ENCODE peak calls at places on chromosomes 11 and 22, in seven cellular contexts. One of them, this sample, is unnamed.

GRCh38 chr11:4593739-4594138 is at the start of gene OR52I1:
- DNase-seq in AG04449: no peak
- DNase-seq in cardiac fibroblast: no peak
- DNase-seq in dorsolateral prefrontal cortex: no peak
- DNase-seq in epithelial cell of esophagus: no peak
- DNase-seq in stomach: no peak
- DNase-seq in AG10803: no peak
- DNase-seq in this sample: no peak

GRCh38 chr22:46070215-46070721 is 80.1 kb upstream of the PPARA start:
- DNase-seq in AG04449: no peak
- DNase-seq in cardiac fibroblast: peak; percentile 74
- DNase-seq in dorsolateral prefrontal cortex: peak; percentile 30
- DNase-seq in epithelial cell of esophagus: peak; percentile 73
- DNase-seq in stomach: peak; percentile 75
- DNase-seq in AG10803: peak; percentile 75
- DNase-seq in this sample: no peak

GRCh38 chr11:126384449-126385070 is 29.1 kb downstream of the ST3GAL4 start:
- DNase-seq in AG04449: no peak
- DNase-seq in cardiac fibroblast: no peak
- DNase-seq in dorsolateral prefrontal cortex: no peak
- DNase-seq in epithelial cell of esophagus: no peak
- DNase-seq in stomach: no peak
- DNase-seq in AG10803: no peak
- DNase-seq in this sample: no peak

GRCh38 chr22:33971561-33971961 is 51.3 kb upstream of the LARGE1 start:
- DNase-seq in AG04449: no peak
- DNase-seq in cardiac fibroblast: peak; percentile 1
- DNase-seq in dorsolateral prefrontal cortex: peak; percentile 41
- DNase-seq in epithelial cell of esophagus: no peak
- DNase-seq in stomach: no peak
- DNase-seq in AG10803: no peak
- DNase-seq in this sample: no peak

GRCh38 chr11:28343304-28344233 is 235.4 kb downstream of the METTL15 start:
- DNase-seq in AG04449: peak; percentile 42
- DNase-seq in cardiac fibroblast: peak; percentile 76
- DNase-seq in dorsolateral prefrontal cortex: no peak
- DNase-seq in epithelial cell of esophagus: peak; percentile 71
- DNase-seq in stomach: peak; percentile 27
- DNase-seq in AG10803: peak; percentile 81
- DNase-seq in this sample: peak; percentile 48

GRCh38 chr11:44791546-44791945 is 64.8 kb downstream of the TSPAN18 start:
- DNase-seq in AG04449: no peak
- DNase-seq in cardiac fibroblast: no peak
- DNase-seq in dorsolateral prefrontal cortex: no peak
- DNase-seq in epithelial cell of esophagus: no peak
- DNase-seq in stomach: no peak
- DNase-seq in AG10803: no peak
- DNase-seq in this sample: no peak

GRCh38 chr11:10670099-10670498 is 23.5 kb downstream of the IRAG1 start:
- DNase-seq in AG04449: no peak
- DNase-seq in cardiac fibroblast: no peak
- DNase-seq in dorsolateral prefrontal cortex: no peak
- DNase-seq in epithelial cell of esophagus: no peak
- DNase-seq in stomach: no peak
- DNase-seq in AG10803: no peak
- DNase-seq in this sample: no peak

GRCh38 chr22:45612451-45612901 is 59.2 kb upstream of the ATXN10 start:
- DNase-seq in AG04449: peak; percentile 38
- DNase-seq in cardiac fibroblast: peak; percentile 80
- DNase-seq in dorsolateral prefrontal cortex: no peak
- DNase-seq in epithelial cell of esophagus: peak; percentile 97
- DNase-seq in stomach: no peak
- DNase-seq in AG10803: peak; percentile 81
- DNase-seq in this sample: peak; percentile 55

GRCh38 chr22:44373234-44373633 is 60.5 kb upstream of the SHISAL1 start:
- DNase-seq in AG04449: no peak
- DNase-seq in cardiac fibroblast: no peak
- DNase-seq in dorsolateral prefrontal cortex: no peak
- DNase-seq in epithelial cell of esophagus: no peak
- DNase-seq in stomach: no peak
- DNase-seq in AG10803: no peak
- DNase-seq in this sample: no peak

GRCh38 chr11:7572001-7572712 is 58.4 kb downstream of the PPFIBP2 start:
- DNase-seq in AG04449: no peak
- DNase-seq in cardiac fibroblast: no peak
- DNase-seq in dorsolateral prefrontal cortex: no peak
- DNase-seq in epithelial cell of esophagus: no peak
- DNase-seq in stomach: peak; percentile 42
- DNase-seq in AG10803: peak; percentile 33
- DNase-seq in this sample: no peak

GRCh38 chr11:73011126-73011817 is 130.8 kb downstream of the FCHSD2 start:
- DNase-seq in AG04449: no peak
- DNase-seq in cardiac fibroblast: no peak
- DNase-seq in dorsolateral prefrontal cortex: no peak
- DNase-seq in epithelial cell of esophagus: no peak
- DNase-seq in stomach: no peak
- DNase-seq in AG10803: no peak
- DNase-seq in this sample: no peak

GRCh38 chr11:119285431-119285830 is 31.5 kb downstream of the MCAM start:
- DNase-seq in AG04449: no peak
- DNase-seq in cardiac fibroblast: no peak
- DNase-seq in dorsolateral prefrontal cortex: no peak
- DNase-seq in epithelial cell of esophagus: no peak
- DNase-seq in stomach: no peak
- DNase-seq in AG10803: no peak
- DNase-seq in this sample: no peak

GRCh38 chr11:133064152-133064877 is 468.0 kb downstream of the OPCML start:
- DNase-seq in AG04449: peak; percentile 23
- DNase-seq in cardiac fibroblast: peak; percentile 58
- DNase-seq in dorsolateral prefrontal cortex: peak; percentile 46
- DNase-seq in epithelial cell of esophagus: peak; percentile 31
- DNase-seq in stomach: peak; percentile 66
- DNase-seq in AG10803: peak; percentile 78
- DNase-seq in this sample: no peak

GRCh38 chr11:61041755-61042518 is 60.4 kb upstream of the CD5 start:
- DNase-seq in AG04449: no peak
- DNase-seq in cardiac fibroblast: peak; percentile 34
- DNase-seq in dorsolateral prefrontal cortex: no peak
- DNase-seq in epithelial cell of esophagus: no peak
- DNase-seq in stomach: peak; percentile 72
- DNase-seq in AG10803: no peak
- DNase-seq in this sample: no peak

GRCh38 chr11:3835100-3835485 is 5.7 kb downstream of the RHOG start:
- DNase-seq in AG04449: no peak
- DNase-seq in cardiac fibroblast: no peak
- DNase-seq in dorsolateral prefrontal cortex: no peak
- DNase-seq in epithelial cell of esophagus: peak; percentile 62
- DNase-seq in stomach: no peak
- DNase-seq in AG10803: peak; percentile 18
- DNase-seq in this sample: no peak

GRCh38 chr11:113484223-113484622 is 9.0 kb upstream of the DRD2 start:
- DNase-seq in AG04449: no peak
- DNase-seq in cardiac fibroblast: no peak
- DNase-seq in dorsolateral prefrontal cortex: no peak
- DNase-seq in epithelial cell of esophagus: no peak
- DNase-seq in stomach: no peak
- DNase-seq in AG10803: no peak
- DNase-seq in this sample: no peak

GRCh38 chr11:113693030-113693429 is 13.1 kb downstream of the TMPRSS5 start:
- DNase-seq in AG04449: no peak
- DNase-seq in cardiac fibroblast: no peak
- DNase-seq in dorsolateral prefrontal cortex: no peak
- DNase-seq in epithelial cell of esophagus: no peak
- DNase-seq in stomach: no peak
- DNase-seq in AG10803: no peak
- DNase-seq in this sample: no peak

GRCh38 chr11:111414267-111414931 is 35.3 kb upstream of the POU2AF1 start:
- DNase-seq in AG04449: no peak
- DNase-seq in cardiac fibroblast: no peak
- DNase-seq in dorsolateral prefrontal cortex: no peak
- DNase-seq in epithelial cell of esophagus: no peak
- DNase-seq in stomach: no peak
- DNase-seq in AG10803: no peak
- DNase-seq in this sample: no peak

DNA sequence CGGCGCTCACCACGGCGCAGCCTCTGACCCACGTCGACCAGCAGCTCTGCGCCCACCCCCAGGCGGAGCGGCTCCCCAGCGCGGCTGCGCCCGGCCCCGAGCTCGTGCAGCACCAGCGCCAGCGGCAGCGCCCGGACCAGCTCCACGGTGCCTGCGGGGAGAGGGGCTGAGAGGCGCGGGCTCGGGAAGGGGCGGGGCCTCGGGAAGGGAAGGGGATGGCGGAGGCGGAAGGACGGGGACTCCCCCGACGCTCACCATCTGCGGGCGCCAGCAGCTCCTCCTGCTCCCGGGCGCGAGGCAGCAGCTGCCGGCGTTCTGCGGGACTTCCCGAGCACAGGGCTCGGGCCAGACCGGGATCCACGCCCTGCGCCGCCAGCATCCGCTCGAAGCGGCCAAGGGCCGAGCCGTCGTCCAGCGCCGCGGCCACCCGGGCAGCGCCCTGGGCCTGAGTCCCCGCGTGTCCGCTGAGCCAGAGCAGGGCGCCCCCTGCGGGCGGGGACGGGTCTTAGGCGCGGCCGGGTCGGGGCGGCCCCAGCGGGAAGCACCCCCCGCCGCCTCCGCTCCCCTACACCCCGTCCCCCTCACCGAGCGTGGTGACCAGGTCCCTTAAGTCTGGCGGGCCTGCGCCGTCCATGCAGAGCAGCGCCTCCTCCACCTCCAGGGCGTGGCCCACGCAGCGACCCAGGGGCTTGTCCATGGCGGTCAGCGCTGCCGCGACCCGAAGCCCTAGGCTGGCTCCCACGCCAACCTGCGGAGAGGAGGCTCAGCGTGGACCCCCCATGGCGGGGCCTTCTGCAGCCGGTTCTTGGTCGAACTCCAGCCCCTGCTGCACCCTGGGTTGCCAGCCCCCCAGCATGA is 822 bp upstream of the SCO2 start:
- DNase-seq in AG04449: no peak
- DNase-seq in cardiac fibroblast: peak; percentile 82
- DNase-seq in dorsolateral prefrontal cortex: no peak
- DNase-seq in epithelial cell of esophagus: peak; percentile 78
- DNase-seq in stomach: peak; percentile 83
- DNase-seq in AG10803: peak; percentile 79
- DNase-seq in this sample: no peak
- TF ChIP-seq CTCF in AG04449: peak; percentile 69
- TF ChIP-seq CTCF in cardiac fibroblast: peak; percentile 16
- TF ChIP-seq CTCF in dorsolateral prefrontal cortex: peak; percentile 68
- TF ChIP-seq CTCF in epithelial cell of esophagus: peak; percentile 17
- TF ChIP-seq CTCF in stomach: peak; percentile 65
- TF ChIP-seq CTCF in AG10803: peak; percentile 32
- TF ChIP-seq CTCF in this sample: peak; percentile 41

GRCh38 chr11:836700-837099 is 3.9 kb downstream of the CD151 start:
- DNase-seq in AG04449: no peak
- DNase-seq in cardiac fibroblast: no peak
- DNase-seq in dorsolateral prefrontal cortex: no peak
- DNase-seq in epithelial cell of esophagus: no peak
- DNase-seq in stomach: no peak
- DNase-seq in AG10803: no peak
- DNase-seq in this sample: no peak

GRCh38 chr11:837990-838307 is 4.4 kb downstream of the POLR2L start:
- DNase-seq in AG04449: no peak
- DNase-seq in cardiac fibroblast: no peak
- DNase-seq in dorsolateral prefrontal cortex: no peak
- DNase-seq in epithelial cell of esophagus: no peak
- DNase-seq in stomach: no peak
- DNase-seq in AG10803: no peak
- DNase-seq in this sample: no peak

GRCh38 chr11:834371-835316 is 1.9 kb downstream of the CD151 start:
- DNase-seq in AG04449: peak; percentile 55
- DNase-seq in cardiac fibroblast: peak; percentile 77
- DNase-seq in dorsolateral prefrontal cortex: no peak
- DNase-seq in epithelial cell of esophagus: peak; percentile 96
- DNase-seq in stomach: peak; percentile 80
- DNase-seq in AG10803: peak; percentile 82
- DNase-seq in this sample: no peak

GRCh38 chr11:837189-837989 is 4.6 kb downstream of the CD151 start:
- DNase-seq in AG04449: no peak
- DNase-seq in cardiac fibroblast: no peak
- DNase-seq in dorsolateral prefrontal cortex: no peak
- DNase-seq in epithelial cell of esophagus: no peak
- DNase-seq in stomach: no peak
- DNase-seq in AG10803: no peak
- DNase-seq in this sample: no peak

GRCh38 chr11:836274-836673 is 3.5 kb downstream of the CD151 start:
- DNase-seq in AG04449: no peak
- DNase-seq in cardiac fibroblast: no peak
- DNase-seq in dorsolateral prefrontal cortex: no peak
- DNase-seq in epithelial cell of esophagus: no peak
- DNase-seq in stomach: no peak
- DNase-seq in AG10803: no peak
- DNase-seq in this sample: no peak
- H3K4me3 ChIP-seq in AG04449: no peak overlapping the region
- H3K4me3 ChIP-seq in cardiac fibroblast: no peak overlapping the region
- H3K4me3 ChIP-seq in dorsolateral prefrontal cortex: no peak overlapping the region
- H3K4me3 ChIP-seq in epithelial cell of esophagus: no peak overlapping the region
- H3K4me3 ChIP-seq in stomach: no peak overlapping the region
- H3K4me3 ChIP-seq in AG10803: no peak overlapping the region
- H3K4me3 ChIP-seq in this sample: no peak overlapping the region

GRCh38 chr11:59866397-59866796 is at the start of gene TCN1:
- DNase-seq in AG04449: no peak
- DNase-seq in cardiac fibroblast: no peak
- DNase-seq in dorsolateral prefrontal cortex: no peak
- DNase-seq in epithelial cell of esophagus: peak; percentile 84
- DNase-seq in stomach: no peak
- DNase-seq in AG10803: no peak
- DNase-seq in this sample: no peak
- TF ChIP-seq CTCF in AG04449: no peak
- TF ChIP-seq CTCF in cardiac fibroblast: no peak
- TF ChIP-seq CTCF in dorsolateral prefrontal cortex: no peak
- TF ChIP-seq CTCF in epithelial cell of esophagus: peak; percentile 26
- TF ChIP-seq CTCF in stomach: no peak
- TF ChIP-seq CTCF in AG10803: no peak
- TF ChIP-seq CTCF in this sample: no peak

GRCh38 chr22:39309364-39309861 is 10.0 kb downstream of the RPL3 start:
- DNase-seq in AG04449: no peak
- DNase-seq in cardiac fibroblast: no peak
- DNase-seq in dorsolateral prefrontal cortex: no peak
- DNase-seq in epithelial cell of esophagus: peak; percentile 74
- DNase-seq in stomach: no peak
- DNase-seq in AG10803: peak; percentile 77
- DNase-seq in this sample: no peak
- H3K4me3 ChIP-seq in AG04449: peak overlapping the region; percentile 37
- H3K4me3 ChIP-seq in cardiac fibroblast: no peak overlapping the region
- H3K4me3 ChIP-seq in dorsolateral prefrontal cortex: peak overlapping the region; percentile 5
- H3K4me3 ChIP-seq in epithelial cell of esophagus: peak overlapping the region; percentile 27
- H3K4me3 ChIP-seq in stomach: no peak overlapping the region
- H3K4me3 ChIP-seq in AG10803: peak overlapping the region; percentile 39
- H3K4me3 ChIP-seq in this sample: no peak overlapping the region

GRCh38 chr11:106585061-106585460 is 433.2 kb downstream of the GUCY1A2 start:
- DNase-seq in AG04449: peak; percentile 1
- DNase-seq in cardiac fibroblast: peak; percentile 63
- DNase-seq in dorsolateral prefrontal cortex: no peak
- DNase-seq in epithelial cell of esophagus: peak; percentile 61
- DNase-seq in stomach: no peak
- DNase-seq in AG10803: peak; percentile 54
- DNase-seq in this sample: peak; percentile 38
- TF ChIP-seq CTCF in AG04449: peak; percentile 40
- TF ChIP-seq CTCF in cardiac fibroblast: peak; percentile 55
- TF ChIP-seq CTCF in dorsolateral prefrontal cortex: peak; percentile 17
- TF ChIP-seq CTCF in epithelial cell of esophagus: peak; percentile 59
- TF ChIP-seq CTCF in stomach: peak; percentile 15
- TF ChIP-seq CTCF in AG10803: peak; percentile 65
- TF ChIP-seq CTCF in this sample: peak; percentile 61

This sample was measured in AG09309.